ENCODE peak calls at places on chromosomes 4 and X, in six cellular contexts. One of them, this sample, is unnamed.

GRCh38 chrX:148530464-148531077 is 30.2 kb downstream of the AFF2 start:
- DNase-seq in pancreas: no peak
- DNase-seq in hippocampal formation: no peak
- DNase-seq in HTR-8/SVneo: no peak
- DNase-seq in activated gamma-delta T cell treated with anti-CD3 and anti-CD28 coated beads, Interleukin-2, amount 50 U/mL, for 16 hours: no peak
- DNase-seq in HT1080: peak; percentile 2
- DNase-seq in this sample: no peak

GRCh38 chrX:3712080-3712869 is 1.2 kb downstream of the PRKX start:
- DNase-seq in pancreas: peak; percentile 11
- DNase-seq in hippocampal formation: peak; percentile 1
- DNase-seq in HTR-8/SVneo: no peak
- DNase-seq in activated gamma-delta T cell treated with anti-CD3 and anti-CD28 coated beads, Interleukin-2, amount 50 U/mL, for 16 hours: no peak
- DNase-seq in HT1080: no peak
- DNase-seq in this sample: no peak

GRCh38 chr4:83356899-83357661 is 22.4 kb upstream of the HPSE start:
- DNase-seq in pancreas: no peak
- DNase-seq in hippocampal formation: no peak
- DNase-seq in HTR-8/SVneo: peak; percentile 35
- DNase-seq in activated gamma-delta T cell treated with anti-CD3 and anti-CD28 coated beads, Interleukin-2, amount 50 U/mL, for 16 hours: no peak
- DNase-seq in HT1080: peak; percentile 91
- DNase-seq in this sample: no peak

GRCh38 chrX:117987376-117987775 is 129.2 kb downstream of the KLHL13 start:
- DNase-seq in pancreas: no peak
- DNase-seq in hippocampal formation: no peak
- DNase-seq in HTR-8/SVneo: no peak
- DNase-seq in activated gamma-delta T cell treated with anti-CD3 and anti-CD28 coated beads, Interleukin-2, amount 50 U/mL, for 16 hours: no peak
- DNase-seq in HT1080: no peak
- DNase-seq in this sample: no peak

GRCh38 chr4:132333723-132334045 is 815.4 kb upstream of the PCDH10 start:
- DNase-seq in pancreas: no peak
- DNase-seq in hippocampal formation: no peak
- DNase-seq in HTR-8/SVneo: peak; percentile 20
- DNase-seq in activated gamma-delta T cell treated with anti-CD3 and anti-CD28 coated beads, Interleukin-2, amount 50 U/mL, for 16 hours: no peak
- DNase-seq in HT1080: peak; percentile 50
- DNase-seq in this sample: no peak

GRCh38 chr4:85720736-85721135 is 245.8 kb downstream of the ARHGAP24 start:
- DNase-seq in pancreas: no peak
- DNase-seq in hippocampal formation: no peak
- DNase-seq in HTR-8/SVneo: peak; percentile 5
- DNase-seq in activated gamma-delta T cell treated with anti-CD3 and anti-CD28 coated beads, Interleukin-2, amount 50 U/mL, for 16 hours: no peak
- DNase-seq in HT1080: peak; percentile 74
- DNase-seq in this sample: no peak

GRCh38 chr4:3009422-3009821 is 46.1 kb downstream of the GRK4 start:
- DNase-seq in pancreas: no peak
- DNase-seq in hippocampal formation: no peak
- DNase-seq in HTR-8/SVneo: peak; percentile 22
- DNase-seq in activated gamma-delta T cell treated with anti-CD3 and anti-CD28 coated beads, Interleukin-2, amount 50 U/mL, for 16 hours: no peak
- DNase-seq in HT1080: no peak
- DNase-seq in this sample: peak; percentile 8

GRCh38 chr4:88860594-88860993 is 163.0 kb upstream of the NAP1L5 start:
- DNase-seq in pancreas: no peak
- DNase-seq in hippocampal formation: no peak
- DNase-seq in HTR-8/SVneo: no peak
- DNase-seq in activated gamma-delta T cell treated with anti-CD3 and anti-CD28 coated beads, Interleukin-2, amount 50 U/mL, for 16 hours: no peak
- DNase-seq in HT1080: no peak
- DNase-seq in this sample: no peak

GRCh38 chr4:71026086-71026485 is 32.6 kb downstream of the DCK start:
- DNase-seq in pancreas: peak; percentile 21
- DNase-seq in hippocampal formation: no peak
- DNase-seq in HTR-8/SVneo: peak; percentile 28
- DNase-seq in activated gamma-delta T cell treated with anti-CD3 and anti-CD28 coated beads, Interleukin-2, amount 50 U/mL, for 16 hours: no peak
- DNase-seq in HT1080: peak; percentile 71
- DNase-seq in this sample: peak; percentile 14